ENCODE peak calls at places on chromosomes 11 and 22, in nine cellular contexts. E, G, Y, F, V, U, Q, C and L are unnamed samples.

GRCh38 chr11:68661697-68662603 is 22.4 kb upstream of the GAL start:
- DNase-seq in E (no peak), G (no peak), Y (no peak), F (no peak), V (no peak), U (no peak), Q (no peak), C (no peak), L (no peak)

GRCh38 chr11:92711913-92712312 is 257.5 kb upstream of the MTNR1B start:
- DNase-seq in E (no peak), G (no peak), Y (no peak), F (no peak), V (no peak), U (no peak), Q (no peak), C (peak), L (no peak)

GRCh38 chr22:38460367-38460952 is 5.5 kb upstream of the KCNJ4 start:
- DNase-seq in E (no peak), G (no peak), Y (no peak), F (no peak), V (no peak), U (no peak), Q (no peak), C (no peak), L (no peak)

GRCh38 chr22:17920145-17920605 is 104.2 kb downstream of the MICAL3 start:
- DNase-seq in E (peak), G (peak), Y (no peak), F (peak), V (no peak), U (no peak), Q (no peak), C (no peak), L (no peak)

GRCh38 chr11:59668188-59668949 is 468 bp downstream of the PATL1 start:
- DNase-seq in E (no peak), G (peak), Y (peak), F (peak), V (peak), U (no peak), Q (peak), C (peak), L (peak)

GRCh38 chr11:24181395-24182047 is 315.3 kb upstream of the LUZP2 start:
- DNase-seq in E (no peak), G (no peak), Y (no peak), F (no peak), V (no peak), U (no peak), Q (no peak), C (no peak), L (no peak)

GRCh38 chr22:31897842-31898241 is 46.5 kb upstream of the YWHAH start:
- DNase-seq in E (no peak), G (no peak), Y (no peak), F (no peak), V (no peak), U (no peak), Q (no peak), C (no peak), L (no peak)

GRCh38 chr11:119907122-119907933 is 178.3 kb upstream of the NECTIN1 start:
- DNase-seq in E (no peak), G (peak), Y (no peak), F (no peak), V (no peak), U (no peak), Q (peak), C (no peak), L (peak)

GRCh38 chr11:12815150-12815523 is 140.9 kb downstream of the TEAD1 start:
- DNase-seq in E (no peak), G (no peak), Y (no peak), F (no peak), V (no peak), U (no peak), Q (no peak), C (no peak), L (no peak)

GRCh38 chr11:118295834-118296454 is 8.6 kb upstream of the CD3E start:
- DNase-seq in E (no peak), G (peak), Y (no peak), F (no peak), V (no peak), U (no peak), Q (peak), C (peak), L (peak)

GRCh38 chr11:59776210-59777066 is 21.3 kb downstream of the STX3 start:
- DNase-seq in E (no peak), G (peak), Y (no peak), F (no peak), V (no peak), U (peak), Q (no peak), C (peak), L (no peak)

GRCh38 chr11:27934830-27935145 is 173.2 kb downstream of the KIF18A start:
- DNase-seq in E (no peak), G (no peak), Y (no peak), F (no peak), V (no peak), U (peak), Q (no peak), C (peak), L (peak)

GRCh38 chr11:30585892-30586250 is 282 bp downstream of the MPPED2 start:
- DNase-seq in E (peak), G (peak), Y (no peak), F (no peak), V (no peak), U (no peak), Q (peak), C (peak), L (peak)

GRCh38 chr11:119696378-119697157 is 32.4 kb downstream of the NECTIN1 start:
- DNase-seq in E (no peak), G (no peak), Y (no peak), F (no peak), V (no peak), U (no peak), Q (no peak), C (no peak), L (no peak)

GRCh38 chr11:130650456-130651068 is 202.1 kb downstream of the ADAMTS15 start:
- DNase-seq in E (no peak), G (no peak), Y (no peak), F (no peak), V (no peak), U (no peak), Q (no peak), C (peak), L (no peak)

GRCh38 chr11:69914286-69915150 is 95.3 kb upstream of the FGF3 start:
- DNase-seq in E (no peak), G (peak), Y (no peak), F (no peak), V (no peak), U (no peak), Q (no peak), C (no peak), L (no peak)

GRCh38 chr22:50009765-50010675 is 2.5 kb downstream of the IL17REL start:
- DNase-seq in E (no peak), G (no peak), Y (no peak), F (no peak), V (no peak), U (no peak), Q (no peak), C (no peak), L (no peak)

GRCh38 chr11:118435233-118435892 is 929 bp upstream of the KMT2A start:
- DNase-seq in E (peak), G (peak), Y (peak), F (no peak), V (peak), U (no peak), Q (peak), C (peak), L (peak)

GRCh38 chr11:65121447-65121864 is 478 bp downstream of the FAU start:
- DNase-seq in E (no peak), G (no peak), Y (no peak), F (no peak), V (no peak), U (no peak), Q (no peak), C (peak), L (no peak)

GRCh38 chr22:38345782-38346181 is 28.5 kb upstream of the CSNK1E start:
- DNase-seq in E (no peak), G (peak), Y (no peak), F (peak), V (no peak), U (no peak), Q (no peak), C (no peak), L (no peak)

GRCh38 chr22:42320463-42321416 is 50.3 kb upstream of the TCF20 start:
- DNase-seq in E (no peak), G (no peak), Y (no peak), F (no peak), V (no peak), U (no peak), Q (no peak), C (no peak), L (no peak)

GRCh38 chr11:31045335-31045734 is 324.2 kb downstream of the DCDC1 start:
- DNase-seq in E (peak), G (no peak), Y (no peak), F (no peak), V (no peak), U (no peak), Q (no peak), C (peak), L (peak)

GRCh38 chr11:60948251-60948650 is 3.7 kb downstream of the SLC15A3 start:
- DNase-seq in E (no peak), G (no peak), Y (no peak), F (no peak), V (no peak), U (no peak), Q (no peak), C (no peak), L (no peak)

GRCh38 chr11:95680169-95680929 is 109.2 kb downstream of the FAM76B start:
- DNase-seq in E (no peak), G (no peak), Y (no peak), F (no peak), V (no peak), U (peak), Q (no peak), C (peak), L (no peak)

GRCh38 chr22:24894220-24894975 is 52.1 kb downstream of the LHFPL7 start:
- DNase-seq in E (no peak), G (peak), Y (no peak), F (peak), V (no peak), U (peak), Q (no peak), C (peak), L (peak)

GRCh38 chr22:42613869-42614268 is 814 bp downstream of the POLDIP3 start:
- DNase-seq in E (no peak), G (no peak), Y (no peak), F (no peak), V (peak), U (no peak), Q (no peak), C (peak), L (no peak)

GRCh38 chr11:126631399-126631798 is 275.9 kb downstream of the ST3GAL4 start:
- DNase-seq in E (no peak), G (no peak), Y (no peak), F (no peak), V (no peak), U (no peak), Q (no peak), C (no peak), L (no peak)

GRCh38 chr11:115201121-115201792 is 303.0 kb downstream of the CADM1 start:
- DNase-seq in E (peak), G (no peak), Y (no peak), F (no peak), V (no peak), U (peak), Q (no peak), C (peak), L (no peak)

GRCh38 chr22:17479129-17479528 is 84.2 kb upstream of the SLC25A18 start:
- DNase-seq in E (no peak), G (no peak), Y (no peak), F (no peak), V (no peak), U (no peak), Q (no peak), C (no peak), L (no peak)

GRCh38 chr11:134818531-134818930 is 406.5 kb upstream of the B3GAT1 start:
- DNase-seq in E (no peak), G (peak), Y (no peak), F (no peak), V (no peak), U (no peak), Q (no peak), C (no peak), L (no peak)

GRCh38 chr11:116366980-116367640 is 405.7 kb downstream of the BUD13 start:
- DNase-seq in E (no peak), G (no peak), Y (no peak), F (no peak), V (no peak), U (no peak), Q (no peak), C (no peak), L (no peak)

GRCh38 chr11:69044111-69045013 is 4.4 kb upstream of the TPCN2 start:
- DNase-seq in E (peak), G (peak), Y (no peak), F (peak), V (no peak), U (peak), Q (peak), C (peak), L (peak)

GRCh38 chr11:44950625-44951472 is at the start of gene TP53I11:
- DNase-seq in E (peak), G (peak), Y (peak), F (peak), V (peak), U (no peak), Q (peak), C (peak), L (peak)

GRCh38 chr11:77619576-77620198 is 17.9 kb downstream of the CLNS1A start:
- DNase-seq in E (peak), G (peak), Y (no peak), F (no peak), V (no peak), U (no peak), Q (peak), C (peak), L (peak)

GRCh38 chr11:123472236-123472935 is 42.3 kb downstream of the GRAMD1B start:
- DNase-seq in E (no peak), G (no peak), Y (no peak), F (no peak), V (no peak), U (no peak), Q (no peak), C (no peak), L (no peak)

GRCh38 chr11:115500547-115501503 is 3.4 kb downstream of the CADM1 start:
- DNase-seq in E (no peak), G (no peak), Y (no peak), F (no peak), V (no peak), U (no peak), Q (no peak), C (no peak), L (peak)

GRCh38 chr11:115528217-115528616 is 24.0 kb upstream of the CADM1 start:
- DNase-seq in E (no peak), G (no peak), Y (no peak), F (no peak), V (no peak), U (no peak), Q (no peak), C (no peak), L (no peak)

GRCh38 chr11:32225491-32226285 is 134.8 kb downstream of the RCN1 start:
- DNase-seq in E (no peak), G (no peak), Y (no peak), F (no peak), V (no peak), U (no peak), Q (no peak), C (no peak), L (no peak)

GRCh38 chr11:1837171-1838076 is 1.4 kb upstream of the TNNI2 start:
- DNase-seq in E (peak), G (peak), Y (peak), F (no peak), V (peak), U (no peak), Q (no peak), C (peak), L (peak)